ENCODE peak calls at places on chromosomes 6 and 20, in six cellular contexts. U is HCT116, G is GM23338, L is PC-3, X is neural progenitor cell, J is hepatocyte. B is an unnamed sample.

GRCh38 chr6:80235647-80236046 is 129.2 kb downstream of the BCKDHB start:
- DNase-seq in G (no peak), L (no peak), U (no peak), X (no peak), J (no peak), B (no peak)

GRCh38 chr20:19497064-19497463 is 261.0 kb upstream of the RIN2 start:
- DNase-seq in L (peak), J (no peak), X (no peak), U (no peak), G (no peak), B (no peak)

GRCh38 chr6:147311218-147311617 is 107.0 kb downstream of the STXBP5 start:
- DNase-seq in X (no peak), J (no peak), U (no peak), G (no peak), L (no peak), B (no peak)

GRCh38 chr20:23350855-23351838 is 556 bp downstream of the NXT1 start:
- DNase-seq in X (peak), J (peak), U (peak), L (peak), G (peak), B (peak)

GRCh38 chr6:68333444-68333843 is 301.6 kb upstream of the ADGRB3 start:
- DNase-seq in L (no peak), G (no peak), X (no peak), J (peak), U (no peak), B (no peak)

GRCh38 chr20:58956078-58956477 is 25.0 kb upstream of the NELFCD start:
- DNase-seq in U (no peak), J (no peak), L (peak), X (no peak), G (no peak), B (no peak)

GRCh38 chr20:46666818-46667515 is 15.7 kb upstream of the SLC13A3 start:
- DNase-seq in U (no peak), G (no peak), L (no peak), J (no peak), X (no peak), B (no peak)

GRCh38 chr20:5118220-5119142 is 1.3 kb downstream of the PCNA start:
- DNase-seq in G (no peak), J (no peak), U (no peak), X (peak), L (no peak), B (peak)

GRCh38 chr6:150640556-150641206 is 41.0 kb downstream of the PLEKHG1 start:
- DNase-seq in J (no peak), L (no peak), U (no peak), G (no peak), X (no peak), B (no peak)

GRCh38 chr6:106639812-106640211 is 10.4 kb downstream of the QRSL1 start:
- DNase-seq in X (no peak), G (no peak), L (no peak), U (no peak), J (no peak), B (no peak)

GRCh38 chr20:37490670-37491350 is 30.2 kb upstream of the NNAT start:
- DNase-seq in J (no peak), X (no peak), U (no peak), L (no peak), G (no peak), B (no peak)

GRCh38 chr20:62420846-62421715 is 6.3 kb downstream of the RBBP8NL start:
- DNase-seq in L (no peak), U (no peak), J (no peak), X (no peak), G (no peak), B (no peak)

GRCh38 chr6:83313880-83314279 is 117.0 kb downstream of the ME1 start:
- DNase-seq in L (no peak), U (no peak), J (no peak), X (no peak), G (no peak), B (no peak)

GRCh38 chr6:107153061-107153460 is 37.7 kb upstream of the BEND3 start:
- DNase-seq in L (no peak), J (peak), G (no peak), U (no peak), X (no peak), B (no peak)

GRCh38 chr6:22366214-22366613 is 69.4 kb upstream of the PRL start:
- DNase-seq in X (no peak), L (no peak), J (no peak), G (no peak), U (no peak), B (no peak)

GRCh38 chr6:151757506-151757955 is 50.0 kb upstream of the ESR1 start:
- DNase-seq in U (no peak), L (no peak), J (peak), X (no peak), G (no peak), B (peak)

GRCh38 chr6:113103618-113104390 is 753.3 kb upstream of the MARCKS start:
- DNase-seq in U (no peak), J (peak), G (no peak), L (peak), X (no peak), B (no peak)

GRCh38 chr6:36755435-36756348 is 58.1 kb downstream of the RAB44 start:
- DNase-seq in X (no peak), G (no peak), J (no peak), L (peak), U (no peak), B (peak)

GRCh38 chr6:120771019-120771418 is 563.3 kb downstream of the TBC1D32 start:
- DNase-seq in U (no peak), J (no peak), L (no peak), G (no peak), X (no peak), B (no peak)

GRCh38 chr6:151958332-151958731 is 150.8 kb downstream of the ESR1 start:
- DNase-seq in X (no peak), J (no peak), L (peak), G (no peak), U (no peak), B (no peak)

GRCh38 chr6:4008324-4009047 is 70.5 kb downstream of the FAM217A start:
- DNase-seq in X (no peak), J (peak), G (peak), U (peak), L (peak), B (peak)

GRCh38 chr6:28252507-28252975 is 472 bp upstream of the ZKSCAN4 start:
- DNase-seq in G (peak), U (no peak), X (peak), L (no peak), J (no peak), B (no peak)

GRCh38 chr20:36355469-36356171 is 49.5 kb downstream of the DLGAP4 start:
- DNase-seq in L (no peak), X (no peak), J (no peak), G (no peak), U (peak), B (no peak)

GRCh38 chr20:45056473-45057148 is 44.3 kb downstream of the KCNS1 start:
- DNase-seq in X (no peak), J (no peak), U (no peak), G (no peak), L (peak), B (no peak)

GRCh38 chr20:45061244-45061643 is 39.7 kb downstream of the KCNS1 start:
- DNase-seq in X (no peak), U (peak), J (no peak), G (no peak), L (peak), B (no peak)

GRCh38 chr20:45059022-45059728 is 41.8 kb downstream of the KCNS1 start:
- DNase-seq in X (no peak), G (no peak), L (peak), U (no peak), J (no peak), B (peak)

GRCh38 chr20:45058168-45058850 is 42.6 kb downstream of the KCNS1 start:
- DNase-seq in U (no peak), X (no peak), L (no peak), J (no peak), G (no peak), B (no peak)

GRCh38 chr20:45060341-45060740 is 40.6 kb downstream of the KCNS1 start:
- DNase-seq in L (no peak), J (no peak), G (no peak), X (no peak), U (no peak), B (no peak)
- TF ChIP-seq EZH2phosphoT487 in L (no peak), J (no peak), G (no peak), X (no peak), U (no peak), B (no peak)

DNA sequence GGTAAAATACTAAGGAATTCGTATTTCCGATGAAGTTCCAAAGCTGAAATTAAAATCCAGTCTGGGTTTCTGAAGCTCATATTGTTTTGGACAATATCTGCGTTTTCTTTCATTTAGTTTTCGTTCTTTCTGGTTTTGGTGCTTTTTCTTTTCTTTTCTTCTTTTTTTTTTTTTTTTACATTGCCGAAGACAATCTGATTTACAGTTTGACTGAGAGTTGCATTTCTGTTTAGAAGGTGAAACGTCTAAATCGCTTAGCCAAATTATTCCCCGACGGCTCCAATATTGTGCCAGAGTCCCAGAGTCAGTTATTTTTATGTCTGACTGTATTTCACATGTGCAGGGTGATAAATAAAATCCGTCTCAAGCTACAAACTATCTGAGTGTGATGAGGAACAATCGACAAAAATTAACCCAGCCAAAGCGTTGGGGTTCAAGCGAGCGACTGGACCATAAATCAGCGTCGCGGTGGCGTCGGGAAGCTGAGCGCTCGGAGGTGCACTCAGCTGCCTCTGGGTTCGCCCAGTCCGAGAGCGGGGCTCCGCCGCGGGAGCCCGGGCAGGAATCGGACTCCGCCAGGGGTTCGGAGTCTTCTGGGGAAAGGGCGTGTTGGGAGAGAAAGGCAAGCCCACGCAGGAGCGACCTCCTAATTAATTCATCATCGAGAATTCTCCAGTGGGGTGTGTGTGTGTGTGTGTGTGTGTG is 8.2 kb upstream of the TBX18 start:
- DNase-seq in X (peak), U (no peak), L (no peak), G (peak), J (no peak), B (no peak)
- TF ChIP-seq EZH2phosphoT487 in X (peak), U (no peak), L (no peak), G (peak), J (peak), B (no peak)

DNA sequence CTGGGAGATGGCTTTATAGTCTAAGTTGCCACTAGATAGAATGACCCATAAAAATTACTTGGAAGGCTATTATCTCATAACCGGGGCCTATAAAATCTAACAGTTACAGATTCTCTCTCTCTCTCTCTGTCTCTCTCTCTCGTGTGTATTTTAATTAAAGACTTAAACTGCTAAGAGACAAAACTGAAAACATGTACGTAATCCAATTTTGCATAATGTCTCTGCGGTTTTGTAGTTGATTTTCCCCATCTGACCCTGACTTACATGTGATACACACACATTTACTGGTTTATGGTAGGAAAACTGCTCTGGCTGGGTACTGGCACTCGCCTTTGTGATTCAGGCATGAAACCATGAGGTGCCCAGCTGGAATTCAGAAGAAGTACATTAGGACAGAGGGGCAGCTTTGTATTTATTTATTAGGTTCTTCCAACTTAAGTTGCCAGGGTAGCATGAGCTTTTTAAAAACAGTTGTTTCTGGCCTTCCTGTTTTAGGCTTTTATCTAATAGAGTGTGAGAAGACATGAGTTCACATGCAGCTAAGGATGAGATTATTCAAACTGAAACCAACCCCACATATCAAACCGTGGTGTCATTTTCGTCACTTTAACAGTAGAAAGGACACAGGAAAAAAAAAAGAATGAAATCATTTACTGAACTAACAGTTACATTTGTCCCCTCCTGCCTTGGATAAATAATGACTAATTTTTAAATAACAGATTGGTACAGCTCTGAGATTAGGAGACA is 182.5 kb downstream of the GMPR start:
- DNase-seq in G (peak), X (no peak), U (no peak), L (peak), J (peak), B (peak)
- TF ChIP-seq EZH2phosphoT487 in G (no peak), X (no peak), U (no peak), L (no peak), J (no peak), B (no peak)

GRCh38 chr6:31379850-31380249 is 22.9 kb upstream of the HLA-B start:
- DNase-seq in X (no peak), L (peak), U (no peak), J (no peak), G (no peak), B (no peak)
- TF ChIP-seq EZH2phosphoT487 in X (no peak), L (no peak), U (no peak), J (no peak), G (no peak), B (no peak)

DNA sequence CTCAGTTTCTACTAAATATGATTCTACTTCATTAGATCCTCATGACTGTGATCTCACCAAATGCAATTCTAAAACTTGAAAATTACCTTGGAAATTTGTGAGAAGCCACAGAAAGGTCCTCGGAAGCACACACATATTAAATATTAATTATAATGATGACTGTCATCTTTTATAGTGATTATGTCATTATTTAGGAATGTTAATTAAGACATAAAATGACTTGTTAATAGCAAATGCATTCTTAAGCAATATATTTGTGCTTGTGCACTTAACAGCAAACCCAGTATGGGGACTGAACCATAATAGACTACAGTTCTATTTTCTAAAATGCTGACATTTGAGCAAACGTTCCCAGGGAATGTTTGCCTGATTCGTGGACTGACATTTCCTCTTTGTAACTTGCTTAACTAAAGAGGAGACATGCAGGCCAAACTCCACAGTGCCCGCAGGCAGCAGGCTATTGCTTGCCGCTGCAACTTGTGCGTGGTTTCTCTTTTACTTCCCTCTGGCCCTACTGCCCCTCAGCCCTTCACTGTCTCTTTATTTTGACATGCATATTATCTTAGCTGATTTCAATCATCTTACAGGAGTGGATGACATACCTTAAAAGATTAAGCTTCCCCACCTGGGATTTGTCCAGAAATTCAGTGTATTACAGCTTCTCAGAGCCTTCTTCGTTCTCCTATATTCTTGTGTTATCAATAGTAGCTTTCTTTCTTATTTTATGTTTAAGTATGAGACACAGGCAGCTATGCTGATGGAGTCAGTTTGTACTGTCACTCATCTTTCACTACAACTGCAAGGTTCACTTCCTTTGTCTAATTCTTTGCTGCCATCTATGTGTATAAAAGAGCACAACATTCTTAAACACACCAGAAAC is 141.5 kb downstream of the GMDS start:
- DNase-seq in L (peak), G (no peak), X (no peak), J (peak), U (peak), B (peak)
- TF ChIP-seq EZH2phosphoT487 in L (no peak), G (no peak), X (no peak), J (no peak), U (no peak), B (no peak)

GRCh38 chr6:136213853-136214252 is 36.3 kb downstream of the MTFR2 start:
- DNase-seq in X (no peak), J (no peak), U (no peak), G (no peak), L (no peak), B (no peak)
- TF ChIP-seq EZH2phosphoT487 in X (no peak), J (no peak), U (no peak), G (no peak), L (no peak), B (no peak)

B was measured in MM.1S.